ENCODE peak calls at places on chromosomes 16 and 17, in four cellular contexts. One of them, this sample, is unnamed. For H3K9me3, the result is how much of the 10 kb centered on the place peaks cover.

GRCh38 chr16:23081675-23082119 is 67.6 kb downstream of the USP31 start:
- DNase-seq in PC-3: no peak
- DNase-seq in body of pancreas: no peak
- DNase-seq in iPS DF 6.9: no peak
- DNase-seq in this sample: peak

GRCh38 chr16:10736926-10737625 is 6.6 kb upstream of the NUBP1 start:
- DNase-seq in PC-3: peak
- DNase-seq in body of pancreas: peak
- DNase-seq in iPS DF 6.9: peak
- DNase-seq in this sample: peak

GRCh38 chr17:62933986-62934385 is 32.0 kb upstream of the TANC2 start:
- DNase-seq in PC-3: no peak
- DNase-seq in body of pancreas: peak
- DNase-seq in iPS DF 6.9: no peak
- DNase-seq in this sample: peak

GRCh38 chr16:28930652-28931051 is 1.1 kb upstream of the CD19 start:
- DNase-seq in PC-3: no peak
- DNase-seq in body of pancreas: no peak
- DNase-seq in iPS DF 6.9: no peak
- DNase-seq in this sample: no peak

GRCh38 chr16:850668-851067 is 50.1 kb upstream of the GNG13 start:
- DNase-seq in PC-3: no peak
- DNase-seq in body of pancreas: no peak
- DNase-seq in iPS DF 6.9: no peak
- DNase-seq in this sample: no peak

GRCh38 chr16:83810906-83811305 is 3.1 kb downstream of the HSBP1 start:
- DNase-seq in PC-3: no peak
- DNase-seq in body of pancreas: no peak
- DNase-seq in iPS DF 6.9: no peak
- DNase-seq in this sample: peak

GRCh38 chr17:31466096-31466495 is 74.6 kb downstream of the RAB11FIP4 start:
- DNase-seq in PC-3: no peak
- DNase-seq in body of pancreas: no peak
- DNase-seq in iPS DF 6.9: no peak
- DNase-seq in this sample: no peak

GRCh38 chr17:67202503-67202902 is 42.5 kb downstream of the HELZ start:
- DNase-seq in PC-3: no peak
- DNase-seq in body of pancreas: no peak
- DNase-seq in iPS DF 6.9: no peak
- DNase-seq in this sample: no peak

GRCh38 chr17:74552037-74552436 is 6.1 kb upstream of the CD300C start:
- DNase-seq in PC-3: peak
- DNase-seq in body of pancreas: no peak
- DNase-seq in iPS DF 6.9: no peak
- DNase-seq in this sample: peak

GRCh38 chr16:89354325-89354724 is 136.0 kb downstream of the ANKRD11 start:
- DNase-seq in PC-3: no peak
- DNase-seq in body of pancreas: peak
- DNase-seq in iPS DF 6.9: no peak
- DNase-seq in this sample: no peak

GRCh38 chr17:19730829-19731228 is 14.4 kb upstream of the SLC47A2 start:
- DNase-seq in PC-3: no peak
- DNase-seq in body of pancreas: no peak
- DNase-seq in iPS DF 6.9: no peak
- DNase-seq in this sample: no peak

GRCh38 chr17:40607641-40608040 is 40.0 kb downstream of the SMARCE1 start:
- DNase-seq in PC-3: no peak
- DNase-seq in body of pancreas: no peak
- DNase-seq in iPS DF 6.9: no peak
- DNase-seq in this sample: no peak

GRCh38 chr16:57000271-57001025 is 11.1 kb downstream of the NLRC5 start:
- DNase-seq in PC-3: peak
- DNase-seq in body of pancreas: peak
- DNase-seq in iPS DF 6.9: no peak
- DNase-seq in this sample: peak

GRCh38 chr16:80466024-80466986 is 74.5 kb upstream of the DYNLRB2 start:
- DNase-seq in PC-3: peak
- DNase-seq in body of pancreas: peak
- DNase-seq in iPS DF 6.9: peak
- DNase-seq in this sample: peak

GRCh38 chr16:3388325-3388724 is 12.5 kb downstream of the ZSCAN32 start:
- DNase-seq in PC-3: no peak
- DNase-seq in body of pancreas: no peak
- DNase-seq in iPS DF 6.9: no peak
- DNase-seq in this sample: no peak

GRCh38 chr16:3377917-3378316 is 22.2 kb downstream of the OR2C1 start:
- DNase-seq in PC-3: no peak
- DNase-seq in body of pancreas: no peak
- DNase-seq in iPS DF 6.9: no peak
- DNase-seq in this sample: no peak

DNA sequence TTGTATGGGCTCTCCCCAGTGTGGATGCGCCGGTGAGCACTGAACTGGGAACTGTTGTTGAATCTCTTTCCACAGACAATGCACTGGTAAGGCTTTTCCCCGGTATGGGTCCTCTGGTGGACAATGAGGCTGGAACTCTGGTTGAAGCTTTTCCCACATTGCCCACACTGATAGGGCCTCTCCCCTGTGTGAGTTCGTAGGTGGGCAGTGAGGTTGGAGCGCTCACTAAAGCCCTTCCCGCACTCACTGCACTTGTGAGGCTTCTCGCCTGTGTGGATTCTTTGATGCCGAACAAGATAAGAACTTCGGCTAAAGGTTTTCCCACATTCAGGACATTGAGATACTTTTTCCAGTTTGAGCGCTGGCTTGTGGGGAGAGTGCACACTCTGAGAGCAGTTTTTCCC is 17.8 kb downstream of the ZSCAN32 start:
- DNase-seq in PC-3: no peak
- DNase-seq in body of pancreas: no peak
- DNase-seq in iPS DF 6.9: no peak
- DNase-seq in this sample: peak
- H3K9me3 ChIP-seq in PC-3: under half
- H3K9me3 ChIP-seq in body of pancreas: under half
- H3K9me3 ChIP-seq in iPS DF 6.9: under half
- H3K9me3 ChIP-seq in this sample: under half

DNA sequence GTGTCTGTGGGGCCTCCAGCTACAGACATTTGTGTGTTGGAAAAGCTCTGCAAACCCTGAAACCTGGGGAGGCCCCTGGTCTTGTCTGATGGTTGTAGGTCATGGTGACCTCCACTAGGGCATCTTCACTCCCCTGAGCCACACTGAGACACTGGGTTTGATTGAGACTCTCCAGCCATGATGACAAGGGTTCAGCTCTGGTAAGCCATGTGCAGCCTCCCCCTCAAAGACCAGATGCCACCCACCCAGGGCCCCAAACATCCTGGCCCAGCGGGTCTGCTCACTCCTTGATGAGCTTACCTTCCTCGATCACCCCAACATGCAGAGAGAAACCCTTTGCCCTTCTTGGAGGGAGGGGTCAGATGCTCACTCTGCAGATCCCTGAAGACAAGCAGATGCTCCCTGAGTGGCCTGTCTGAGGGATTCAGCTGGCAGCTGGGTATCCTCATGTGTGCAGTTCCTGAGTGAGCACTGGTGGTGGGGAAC is 101.6 kb downstream of the METRNL start:
- DNase-seq in PC-3: no peak
- DNase-seq in body of pancreas: no peak
- DNase-seq in iPS DF 6.9: no peak
- DNase-seq in this sample: peak
- H3K9me3 ChIP-seq in PC-3: under half
- H3K9me3 ChIP-seq in body of pancreas: under half
- H3K9me3 ChIP-seq in iPS DF 6.9: under half
- H3K9me3 ChIP-seq in this sample: under half

DNA sequence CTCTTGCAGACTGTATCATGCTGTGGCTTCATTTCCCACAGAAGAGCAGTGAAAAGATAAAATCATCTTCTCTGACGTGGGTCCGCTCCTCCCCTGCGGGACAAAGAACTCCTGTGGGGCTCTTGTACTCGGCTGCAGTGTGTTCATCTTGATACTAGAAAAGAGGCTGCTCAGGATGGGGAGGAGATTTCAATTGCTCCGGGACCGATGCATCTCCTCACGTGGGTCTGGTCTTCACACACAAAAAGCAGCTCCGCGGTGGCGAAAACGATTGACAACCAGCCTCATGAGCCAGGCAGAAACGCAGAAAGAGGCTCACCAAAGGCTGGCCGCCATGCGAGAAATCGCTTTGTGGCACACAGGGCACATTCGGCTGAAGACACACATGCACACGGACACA is 14.4 kb upstream of the KCNJ18 start:
- DNase-seq in PC-3: no peak
- DNase-seq in body of pancreas: no peak
- DNase-seq in iPS DF 6.9: no peak
- DNase-seq in this sample: no peak
- H3K9me3 ChIP-seq in PC-3: under half
- H3K9me3 ChIP-seq in body of pancreas: under half
- H3K9me3 ChIP-seq in iPS DF 6.9: under half
- H3K9me3 ChIP-seq in this sample: under half

GRCh38 chr16:64621616-64622015 is 500.2 kb downstream of the CDH11 start:
- DNase-seq in PC-3: no peak
- DNase-seq in body of pancreas: no peak
- DNase-seq in iPS DF 6.9: no peak
- DNase-seq in this sample: peak

DNA sequence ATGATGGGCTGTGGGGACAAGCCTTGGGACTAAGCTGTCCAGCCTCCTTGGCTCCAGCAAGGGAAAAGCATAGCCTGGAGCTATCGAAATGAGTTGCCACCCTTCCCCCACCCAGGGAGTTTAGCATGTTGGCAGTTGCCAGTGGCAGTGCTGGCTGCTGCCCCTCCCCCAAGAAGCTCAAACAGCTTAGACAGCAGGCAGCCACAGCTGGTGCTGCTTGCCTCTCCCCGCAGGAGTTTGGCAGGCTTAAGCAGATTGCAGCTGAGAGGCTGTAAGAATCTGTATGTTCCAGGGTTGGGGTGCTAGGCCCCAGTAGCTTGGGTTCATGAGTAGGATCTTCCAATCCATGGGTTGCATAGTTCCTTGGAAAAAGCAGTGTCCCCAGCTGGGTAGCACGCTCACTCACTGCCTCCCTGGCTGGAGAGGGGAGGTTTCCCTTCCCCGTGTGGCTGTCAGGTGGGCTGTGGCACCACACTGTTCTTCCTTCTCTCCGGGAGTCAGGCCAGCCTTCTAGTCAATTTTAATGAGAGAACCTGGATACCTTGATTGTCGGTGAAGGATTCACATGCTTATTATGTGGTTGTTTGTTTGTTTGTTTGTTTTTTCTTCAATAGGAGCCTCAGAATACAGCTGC is 506.1 kb downstream of the CDH11 start:
- DNase-seq in PC-3: no peak
- DNase-seq in body of pancreas: peak
- DNase-seq in iPS DF 6.9: no peak
- DNase-seq in this sample: peak
- H3K9me3 ChIP-seq in PC-3: under half
- H3K9me3 ChIP-seq in body of pancreas: under half
- H3K9me3 ChIP-seq in iPS DF 6.9: under half
- H3K9me3 ChIP-seq in this sample: under half

DNA sequence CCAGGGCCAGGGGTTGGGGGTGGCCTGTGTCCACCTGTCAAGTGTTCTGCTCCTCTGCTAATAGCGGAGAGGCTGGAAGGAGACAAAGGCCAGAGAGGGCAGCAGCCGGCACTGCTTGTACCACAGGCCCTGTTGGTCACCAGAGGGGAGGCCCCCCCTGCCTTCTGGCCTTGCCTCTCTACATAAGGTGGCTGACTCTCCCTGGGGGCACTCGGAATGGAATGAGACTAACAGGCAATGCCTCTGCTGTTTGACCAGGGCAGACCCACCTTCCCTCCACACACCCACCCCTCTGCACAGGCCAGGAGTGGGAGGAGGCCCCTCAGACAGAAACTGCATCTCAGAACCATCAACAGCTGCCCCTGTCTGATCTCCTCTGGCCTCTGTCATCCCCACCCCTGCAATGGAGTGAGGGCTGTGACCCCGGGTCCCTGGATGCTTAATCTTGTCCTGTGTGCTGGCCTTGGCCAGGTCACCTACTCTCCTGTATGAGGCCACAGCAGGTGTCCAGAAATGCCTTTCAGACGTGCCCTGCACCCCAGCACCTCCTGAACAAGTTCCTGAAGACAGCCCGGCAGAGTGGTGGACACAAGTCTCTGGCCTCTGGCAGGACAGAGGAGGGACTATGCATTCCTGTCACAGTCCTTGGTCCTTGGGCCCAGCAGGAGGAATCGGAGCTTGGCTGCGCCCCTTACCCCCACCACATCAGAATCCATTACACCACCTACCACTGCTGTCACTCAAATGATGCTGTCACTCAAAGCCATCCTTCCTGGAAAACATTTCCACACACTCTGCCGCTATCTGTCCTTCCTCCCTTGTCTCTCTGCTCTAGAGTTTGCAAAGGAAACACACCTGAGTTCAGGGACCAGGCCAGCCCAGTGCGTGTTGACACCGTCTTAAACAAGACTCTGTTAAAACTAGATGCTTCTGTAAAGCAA is 107.5 kb upstream of the ZNF750 start:
- DNase-seq in PC-3: no peak
- DNase-seq in body of pancreas: peak
- DNase-seq in iPS DF 6.9: no peak
- DNase-seq in this sample: no peak
- H3K9me3 ChIP-seq in PC-3: under half
- H3K9me3 ChIP-seq in body of pancreas: under half
- H3K9me3 ChIP-seq in iPS DF 6.9: under half
- H3K9me3 ChIP-seq in this sample: under half

DNA sequence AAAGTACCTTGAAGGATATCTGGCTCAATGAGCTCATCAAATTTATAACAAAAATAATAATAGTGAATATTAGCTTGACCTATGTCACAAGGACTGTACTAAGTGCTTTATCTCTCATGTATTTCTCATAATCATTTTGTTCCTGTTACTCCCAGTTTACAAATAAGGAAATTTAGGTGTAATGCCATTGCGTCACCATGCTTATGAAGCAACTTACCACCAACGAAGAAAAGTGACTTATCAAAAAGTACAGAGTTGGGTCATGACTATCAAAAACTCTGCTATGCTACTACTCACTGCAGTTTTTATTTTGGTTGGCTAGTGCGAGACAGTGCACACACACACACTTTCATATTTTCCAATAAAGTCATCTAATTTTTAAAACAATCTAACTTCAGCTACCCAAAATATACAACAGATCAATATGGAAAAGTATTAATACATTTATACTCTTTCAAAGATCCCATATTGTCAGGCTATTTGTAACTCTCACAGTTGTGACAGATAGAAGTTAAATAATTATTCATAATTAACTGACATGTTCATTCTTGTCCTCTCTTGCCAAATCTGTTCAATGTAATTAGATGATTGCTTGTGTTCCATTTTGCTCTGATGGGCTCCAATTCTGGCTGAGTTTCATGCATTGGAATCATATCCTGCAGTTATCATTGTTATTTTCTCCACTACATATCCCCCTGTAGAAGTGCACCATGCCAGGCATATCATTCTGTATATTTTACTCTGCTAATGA is 119.4 kb downstream of the KCNJ2 start:
- DNase-seq in PC-3: no peak
- DNase-seq in body of pancreas: no peak
- DNase-seq in iPS DF 6.9: no peak
- DNase-seq in this sample: no peak
- H3K9me3 ChIP-seq in PC-3: under half
- H3K9me3 ChIP-seq in body of pancreas: under half
- H3K9me3 ChIP-seq in iPS DF 6.9: under half
- H3K9me3 ChIP-seq in this sample: under half

GRCh38 chr16:68111379-68111778 is 26.2 kb downstream of the NFATC3 start:
- DNase-seq in PC-3: no peak
- DNase-seq in body of pancreas: no peak
- DNase-seq in iPS DF 6.9: no peak
- DNase-seq in this sample: no peak
- H3K9me3 ChIP-seq in PC-3: under half
- H3K9me3 ChIP-seq in body of pancreas: under half
- H3K9me3 ChIP-seq in iPS DF 6.9: under half
- H3K9me3 ChIP-seq in this sample: under half

This sample was measured in GM23248.